ENCODE peak calls at places on chromosomes 11 and 22, in four cellular contexts. E, S, A and X are unnamed samples.

GRCh38 chr22:41524283-41524682 is 20.0 kb downstream of the POLR3H start:
- DNase-seq in E (peak; percentile 92), A (peak; percentile 66), S (no peak), X (peak; percentile 59)

GRCh38 chr11:9982796-9983579 is 311.0 kb downstream of the SBF2 start:
- DNase-seq in S (peak; percentile 15), E (peak; percentile 41), A (no peak), X (peak; percentile 38)

GRCh38 chr22:26444777-26445176 is 15.7 kb downstream of the ASPHD2 start:
- DNase-seq in E (no peak), A (no peak), S (no peak), X (no peak)

GRCh38 chr11:86949995-86950993 is 4.9 kb downstream of the FZD4 start:
- DNase-seq in A (no peak), S (no peak), E (no peak), X (no peak)

GRCh38 chr22:19802881-19803735 is 42.5 kb downstream of the TBX1 start:
- DNase-seq in A (no peak), S (no peak), E (no peak), X (no peak)

GRCh38 chr11:36738292-36738861 is 140.3 kb upstream of the RAG2 start:
- DNase-seq in E (no peak), S (no peak), A (no peak), X (no peak)

GRCh38 chr22:45317551-45318167 is 7.9 kb downstream of the FAM118A start:
- DNase-seq in A (peak; percentile 57), S (no peak), E (peak; percentile 75), X (peak; percentile 62)

GRCh38 chr11:73387594-73388021 is 11.4 kb downstream of the RELT start:
- DNase-seq in A (no peak), E (no peak), S (no peak), X (no peak)

GRCh38 chr11:118238947-118239346 is 13.2 kb downstream of the MPZL3 start:
- DNase-seq in E (no peak), S (no peak), A (no peak), X (no peak)

GRCh38 chr11:79366218-79366617 is 74.6 kb downstream of the TENM4 start:
- DNase-seq in S (no peak), E (no peak), A (no peak), X (no peak)

GRCh38 chr11:67371199-67371548 is 2.2 kb downstream of the CLCF1 start:
- DNase-seq in S (no peak), E (no peak), A (no peak), X (no peak)
- H3K4me3 ChIP-seq in S (no peak overlapping the region), E (no peak overlapping the region), A (no peak overlapping the region), X (no peak overlapping the region)

DNA sequence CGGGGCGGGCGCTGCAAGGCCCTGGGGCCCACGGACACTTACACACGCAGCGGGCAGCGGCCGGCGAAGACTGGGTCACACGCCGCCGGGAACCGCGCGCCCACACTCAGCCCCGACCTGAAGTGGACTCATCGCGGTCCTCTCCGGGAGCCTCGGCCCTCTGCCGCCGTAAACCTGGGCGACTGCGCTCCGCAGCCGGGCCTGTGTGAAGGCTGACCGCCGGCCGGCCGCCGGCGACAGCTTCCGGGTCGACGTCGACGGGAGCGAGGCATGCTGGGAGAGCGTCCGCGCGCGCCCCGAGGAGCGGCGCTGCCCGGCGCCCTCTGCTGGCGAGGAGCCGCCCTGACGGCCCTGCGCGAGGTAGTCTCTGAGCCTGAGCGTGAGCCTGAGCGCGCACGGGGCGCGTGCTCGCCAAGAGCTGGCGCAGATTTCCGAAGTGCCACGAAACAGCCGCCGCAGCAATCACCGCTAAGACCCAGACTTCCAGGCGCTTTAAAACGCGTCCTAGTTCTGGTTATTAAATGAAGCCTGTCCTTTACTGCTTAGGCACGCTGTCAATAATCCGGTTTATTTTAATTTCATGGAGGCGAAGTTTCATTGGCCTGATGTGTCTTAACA is at the start of gene SNX19:
- DNase-seq in E (peak; percentile 95), S (peak; percentile 91), A (peak; percentile 76), X (peak; percentile 95)
- TF ChIP-seq POLR2A in E (no peak), S (peak; percentile 91), A (peak; percentile 90), X (peak; percentile 95)

DNA sequence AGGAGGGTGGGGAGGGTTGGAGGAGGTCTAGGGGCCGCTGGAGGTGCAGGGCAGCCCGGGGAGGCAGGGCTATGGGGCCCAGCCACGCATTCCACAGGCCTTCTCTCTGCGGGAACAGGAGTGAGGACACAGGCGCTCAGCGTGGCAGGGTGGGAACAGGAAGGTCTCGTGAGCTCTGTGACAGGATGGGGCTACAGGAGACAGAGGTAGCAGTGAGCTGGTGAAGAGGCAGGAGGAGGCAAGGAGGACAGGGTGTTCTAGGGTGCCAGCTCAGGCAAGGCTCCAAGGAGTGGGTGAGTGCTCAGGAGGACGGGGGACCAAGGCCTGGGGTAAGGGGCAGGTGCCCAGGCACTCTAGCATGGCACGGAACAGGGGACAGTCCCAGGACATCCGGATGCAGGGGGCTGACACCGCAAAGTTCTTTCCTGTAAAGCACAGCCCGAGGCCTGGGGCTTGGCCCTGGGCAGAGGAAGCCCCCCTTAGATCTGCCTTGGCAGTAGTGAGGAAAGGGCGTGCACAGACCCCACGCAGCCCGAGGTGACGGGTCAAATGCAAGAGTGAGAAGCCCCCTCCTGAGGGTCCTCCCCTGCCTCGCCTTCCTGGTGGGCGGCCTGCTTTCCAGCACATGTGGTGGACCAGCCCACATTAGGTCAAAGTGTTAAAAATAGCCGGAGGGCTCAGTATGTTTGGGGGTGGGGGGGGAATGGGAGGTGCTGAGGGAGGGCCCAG is 4.7 kb upstream of the NEAT1 start:
- DNase-seq in E (peak; percentile 50), S (peak; percentile 65), A (peak; percentile 42), X (peak; percentile 63)
- TF ChIP-seq EP300 in E (no peak), S (no peak), A (peak; percentile 56), X (no peak)

GRCh38 chr11:63508009-63508408 is 2.1 kb downstream of the LGALS12 start:
- DNase-seq in A (no peak), S (peak; percentile 40), E (peak; percentile 77), X (no peak)
- H3K4me3 ChIP-seq in A (no peak overlapping the region), S (no peak overlapping the region), E (no peak overlapping the region), X (no peak overlapping the region)